ENCODE peak calls at places on chromosome 5, in four cellular contexts. Z is stimulated activated naive CD4-positive, alpha-beta T cell; A is CD8-positive, alpha-beta memory T cell; D is tibial artery. M is an unnamed sample.

GRCh38 chr5:155144956-155145355 is 131.4 kb downstream of the KIF4B start:
- DNase-seq in Z (no peak), A (no peak), D (no peak), M (no peak)

GRCh38 chr5:81751836-81752643 is 1.1 kb upstream of the SSBP2 start:
- DNase-seq in Z (no peak), A (no peak), D (peak), M (peak)

GRCh38 chr5:143063175-143063970 is 293.2 kb downstream of the ARHGAP26 start:
- DNase-seq in Z (no peak), A (no peak), D (peak), M (no peak)

GRCh38 chr5:65213921-65214525 is 267.7 kb downstream of the ADAMTS6 start:
- DNase-seq in Z (no peak), A (no peak), D (no peak), M (peak)

GRCh38 chr5:27124590-27124989 is 86.2 kb upstream of the CDH9 start:
- DNase-seq in Z (no peak), A (no peak), D (no peak), M (peak)

GRCh38 chr5:112417931-112418358 is 1.1 kb downstream of the EPB41L4A start:
- DNase-seq in Z (no peak), A (peak), D (peak), M (peak)

GRCh38 chr5:54087436-54087835 is 222.9 kb downstream of the ARL15 start:
- DNase-seq in Z (no peak), A (no peak), D (no peak), M (no peak)

GRCh38 chr5:142433526-142434321 is 108.9 kb upstream of the SPRY4 start:
- DNase-seq in Z (no peak), A (no peak), D (no peak), M (no peak)

GRCh38 chr5:151892393-151892792 is 32.3 kb downstream of the GLRA1 start:
- DNase-seq in Z (no peak), A (no peak), D (no peak), M (peak)

GRCh38 chr5:92504346-92504745 is 1076.7 kb downstream of the NR2F1-AS1 start:
- DNase-seq in Z (no peak), A (no peak), D (no peak), M (no peak)

GRCh38 chr5:142324377-142324870 is 397 bp downstream of the SPRY4 start:
- DNase-seq in Z (no peak), A (no peak), D (peak), M (no peak)

GRCh38 chr5:158384535-158385421 is 525.8 kb upstream of the CLINT1 start:
- DNase-seq in Z (no peak), A (no peak), D (no peak), M (no peak)

GRCh38 chr5:135140805-135141204 is 106.8 kb upstream of the PITX1 start:
- DNase-seq in Z (no peak), A (no peak), D (peak), M (no peak)

GRCh38 chr5:109041319-109041718 is 293.6 kb downstream of the FER start:
- DNase-seq in Z (no peak), A (no peak), D (no peak), M (no peak)